ENCODE peak calls at places on chromosomes 3 and 15, in four cellular contexts. P is tibial nerve, U is psoas muscle, R is ovary. N is an unnamed sample.

GRCh38 chr3:49856181-49857005 is at the start of gene TRAIP:
- DNase-seq in P (peak; percentile 91), U (peak; percentile 92), R (peak; percentile 96), N (peak; percentile 93)

GRCh38 chr3:56339244-56339643 is 129.0 kb downstream of the ERC2 start:
- DNase-seq in P (no peak), U (no peak), R (no peak), N (no peak)

GRCh38 chr3:148253713-148254112 is 444.0 kb upstream of the AGTR1 start:
- DNase-seq in P (no peak), U (no peak), R (no peak), N (no peak)

GRCh38 chr3:159765025-159765859 is 223.4 kb upstream of the IL12A start:
- DNase-seq in P (peak; percentile 41), U (peak; percentile 84), R (peak; percentile 56), N (peak; percentile 63)

GRCh38 chr15:72168131-72168825 is 29.3 kb downstream of the GRAMD2A start:
- DNase-seq in P (no peak), U (no peak), R (peak; percentile 57), N (no peak)

GRCh38 chr15:76346666-76347506 is 10.3 kb downstream of the ISL2 start:
- DNase-seq in P (no peak), U (no peak), R (no peak), N (no peak)

GRCh38 chr3:134643150-134643675 is 7.6 kb downstream of the KY start:
- DNase-seq in P (no peak), U (no peak), R (peak; percentile 12), N (no peak)

GRCh38 chr3:58336135-58336882 is 3.6 kb downstream of the PXK start:
- DNase-seq in P (no peak), U (no peak), R (no peak), N (no peak)

GRCh38 chr15:39855400-39855799 is 64.7 kb downstream of the GPR176 start:
- DNase-seq in P (no peak), U (no peak), R (no peak), N (no peak)

GRCh38 chr15:61175024-61175423 is 54.1 kb downstream of the RORA start:
- DNase-seq in P (no peak), U (no peak), R (no peak), N (no peak)

GRCh38 chr3:172869356-172869755 is 118.8 kb downstream of the ECT2 start:
- DNase-seq in P (peak; percentile 38), U (no peak), R (no peak), N (no peak)

GRCh38 chr3:138195491-138195890 is 8.4 kb downstream of the ARMC8 start:
- DNase-seq in P (no peak), U (no peak), R (no peak), N (no peak)

GRCh38 chr3:192187485-192188051 is 539.8 kb downstream of the FGF12 start:
- DNase-seq in P (no peak), U (no peak), R (no peak), N (no peak)

GRCh38 chr15:74826372-74826819 is at the start of gene CPLX3:
- DNase-seq in P (no peak), U (peak; percentile 34), R (peak; percentile 79), N (no peak)

GRCh38 chr15:85543741-85544155 is 163.3 kb downstream of the AKAP13 start:
- DNase-seq in P (peak; percentile 70), U (peak; percentile 32), R (peak; percentile 77), N (peak; percentile 53)

GRCh38 chr3:55879901-55880331 is 392.8 kb upstream of the WNT5A start:
- DNase-seq in P (no peak), U (no peak), R (no peak), N (no peak)

GRCh38 chr3:125043599-125044151 is 12.1 kb downstream of the HEG1 start:
- DNase-seq in P (no peak), U (peak; percentile 63), R (no peak), N (no peak)

GRCh38 chr15:65232520-65232919 is 21.2 kb upstream of the CILP start:
- DNase-seq in P (no peak), U (no peak), R (no peak), N (no peak)

GRCh38 chr3:195752538-195753331 is 32.0 kb downstream of the MUC20 start:
- DNase-seq in P (no peak), U (no peak), R (no peak), N (no peak)

GRCh38 chr15:99729920-99730319 is 3.3 kb downstream of the LYSMD4 start:
- DNase-seq in P (peak; percentile 45), U (no peak), R (peak; percentile 50), N (no peak)

GRCh38 chr3:105527538-105527937 is 160.8 kb downstream of the ALCAM start:
- DNase-seq in P (no peak), U (no peak), R (no peak), N (no peak)

GRCh38 chr15:77851696-77852095 is 219.0 kb upstream of the LINGO1 start:
- DNase-seq in P (no peak), U (no peak), R (peak; percentile 13), N (no peak)

GRCh38 chr3:155416500-155417118 is 123.1 kb upstream of the STRIT1 start:
- DNase-seq in P (no peak), U (no peak), R (no peak), N (no peak)

GRCh38 chr3:147653309-147653923 is 244.3 kb downstream of the ZIC1 start:
- DNase-seq in P (no peak), U (no peak), R (no peak), N (no peak)

GRCh38 chr15:71066983-71067382 is 48.3 kb upstream of the THSD4 start:
- DNase-seq in P (no peak), U (no peak), R (no peak), N (no peak)

GRCh38 chr3:14634763-14635400 is 16.7 kb upstream of the CCDC174 start:
- DNase-seq in P (no peak), U (no peak), R (no peak), N (no peak)

GRCh38 chr15:25849431-25849921 is 13.7 kb downstream of the ATP10A start:
- DNase-seq in P (no peak), U (no peak), R (no peak), N (no peak)

GRCh38 chr15:35507932-35508638 is 37.9 kb downstream of the DPH6 start:
- DNase-seq in P (no peak), U (no peak), R (no peak), N (no peak)

GRCh38 chr15:39591896-39592315 is 11.0 kb downstream of the THBS1 start:
- DNase-seq in P (no peak), U (no peak), R (no peak), N (no peak)

GRCh38 chr15:68400066-68400456 is 31.9 kb downstream of the ITGA11 start:
- DNase-seq in P (no peak), U (no peak), R (no peak), N (no peak)

GRCh38 chr3:14784087-14784596 is 34.6 kb upstream of the FGD5 start:
- DNase-seq in P (no peak), U (no peak), R (no peak), N (no peak)

GRCh38 chr15:33932734-33933133 is 35.6 kb upstream of the CHRM5 start:
- DNase-seq in P (no peak), U (no peak), R (no peak), N (no peak)

GRCh38 chr3:65672876-65673815 is 365.6 kb downstream of the MAGI1 start:
- DNase-seq in P (peak; percentile 63), U (peak; percentile 52), R (peak; percentile 65), N (peak; percentile 38)

GRCh38 chr3:124277516-124277890 is 285.6 kb upstream of the ROPN1 start:
- DNase-seq in P (peak; percentile 64), U (no peak), R (peak; percentile 59), N (no peak)

GRCh38 chr3:112699436-112699978 is 58.6 kb upstream of the CCDC80 start:
- DNase-seq in P (no peak), U (no peak), R (no peak), N (no peak)

GRCh38 chr15:32704343-32705076 is 13.3 kb upstream of the GREM1 start:
- DNase-seq in P (no peak), U (no peak), R (no peak), N (no peak)